ENCODE peak calls at places on chromosomes 1 and 21, in five cellular contexts. T is HL-60, E is brain microvascular endothelial cell, L is EL, D is foreskin fibroblast. Y is an unnamed sample.

GRCh38 chr1:46455951-46456350 is 33.7 kb upstream of the DMBX1 start:
- DNase-seq in T (no peak), E (no peak), L (no peak), D (no peak), Y (no peak)

GRCh38 chr1:224517171-224517570 is 82.6 kb upstream of the WDR26 start:
- DNase-seq in T (no peak), E (no peak), L (no peak), D (no peak), Y (no peak)

GRCh38 chr1:153608742-153609584 is 4.0 kb downstream of the S100A16 start:
- DNase-seq in T (no peak), E (peak), L (peak), D (peak), Y (peak)

GRCh38 chr1:55320891-55321290 is 105.7 kb upstream of the USP24 start:
- DNase-seq in T (no peak), E (no peak), L (no peak), D (no peak), Y (no peak)

GRCh38 chr1:172818841-172819527 is 160.1 kb downstream of the FASLG start:
- DNase-seq in T (peak), E (no peak), L (no peak), D (no peak), Y (no peak)

GRCh38 chr1:67570473-67571143 is 114.4 kb upstream of the GADD45A start:
- DNase-seq in T (no peak), E (peak), L (peak), D (peak), Y (peak)

GRCh38 chr1:2190491-2190976 is 4.0 kb downstream of the FAAP20 start:
- DNase-seq in T (no peak), E (no peak), L (no peak), D (no peak), Y (no peak)

GRCh38 chr21:38716942-38717341 is 88.8 kb upstream of the ETS2 start:
- DNase-seq in T (no peak), E (peak), L (peak), D (no peak), Y (no peak)

GRCh38 chr1:100481320-100481719 is 56.6 kb upstream of the GPR88 start:
- DNase-seq in T (no peak), E (no peak), L (no peak), D (no peak), Y (no peak)

GRCh38 chr1:114009393-114009792 is 30.1 kb downstream of the OLFML3 start:
- DNase-seq in T (no peak), E (peak), L (peak), D (peak), Y (no peak)

GRCh38 chr1:174743654-174744561 is 255.8 kb upstream of the CACYBP start:
- DNase-seq in T (no peak), E (no peak), L (peak), D (peak), Y (no peak)